ENCODE peak calls at places on chromosomes 7 and 10, in seven cellular contexts. S is neuronal stem cell, Q is H9, D is colonic mucosa, I is fibroblast of lung, V is mesendoderm, X is IMR-90. Y is an unnamed sample. For H3K4me1, the result is how much of the 10 kb centered on the place peaks cover.

GRCh38 chr7:67413670-67414069 is 417.0 kb downstream of the TYW1 start:
- DNase-seq in S (no peak), Q (peak), V (no peak), D (no peak), I (no peak), X (no peak), Y (peak)

GRCh38 chr7:6221340-6222319 is 50.8 kb downstream of the CYTH3 start:
- DNase-seq in I (no peak), V (no peak), Q (no peak), X (peak), D (no peak), S (no peak), Y (no peak)

GRCh38 chr10:110032801-110033723 is 25.3 kb downstream of the ADD3 start:
- DNase-seq in D (no peak), V (no peak), X (no peak), S (no peak), I (peak), Q (no peak), Y (no peak)

GRCh38 chr10:80051993-80052392 is 26.5 kb upstream of the TMEM254 start:
- DNase-seq in D (no peak), I (no peak), V (no peak), X (no peak), S (no peak), Q (no peak), Y (no peak)

GRCh38 chr10:30751678-30752331 is 122.3 kb upstream of the LYZL2 start:
- DNase-seq in S (peak), X (peak), Q (peak), D (peak), I (peak), V (peak), Y (peak)

GRCh38 chr7:3559178-3559765 is 258.2 kb downstream of the SDK1 start:
- DNase-seq in V (no peak), I (peak), S (no peak), D (no peak), X (peak), Q (no peak), Y (no peak)

GRCh38 chr7:150448789-150449147 is 1.7 kb upstream of the GIMAP8 start:
- DNase-seq in I (peak), S (peak), D (peak), X (peak), Q (peak), V (peak), Y (peak)

GRCh38 chr7:26284995-26285632 is 6.5 kb upstream of the SNX10 start:
- DNase-seq in Q (no peak), X (no peak), S (no peak), I (no peak), D (no peak), V (peak), Y (no peak)

GRCh38 chr7:74225400-74225799 is 15.6 kb downstream of the LAT2 start:
- DNase-seq in I (no peak), D (no peak), V (no peak), S (no peak), X (no peak), Q (no peak), Y (no peak)

GRCh38 chr7:138325434-138325833 is 134.6 kb upstream of the TRIM24 start:
- DNase-seq in V (no peak), D (no peak), Q (no peak), I (no peak), S (no peak), X (no peak), Y (no peak)

GRCh38 chr7:145779165-145779564 is 337.4 kb upstream of the CNTNAP2 start:
- DNase-seq in I (peak), V (no peak), S (no peak), X (no peak), D (no peak), Q (no peak), Y (no peak)

GRCh38 chr7:12731214-12731656 is 43.8 kb downstream of the ARL4A start:
- DNase-seq in X (peak), V (peak), S (no peak), Q (peak), I (peak), D (no peak), Y (peak)

GRCh38 chr10:3399756-3400155 is 227.2 kb upstream of the PITRM1 start:
- DNase-seq in X (peak), V (peak), I (no peak), Q (no peak), D (no peak), S (no peak), Y (no peak)

GRCh38 chr10:77877461-77878344 is 48.9 kb downstream of the DLG5 start:
- DNase-seq in V (peak), Q (peak), X (peak), I (peak), S (peak), D (no peak), Y (peak)

GRCh38 chr10:44017483-44018145 is 367.3 kb downstream of the CXCL12 start:
- DNase-seq in D (no peak), Q (no peak), X (no peak), S (no peak), V (no peak), I (no peak), Y (no peak)

GRCh38 chr7:42103456-42103855 is 133.6 kb downstream of the GLI3 start:
- DNase-seq in Q (no peak), S (no peak), D (no peak), V (peak), X (peak), I (no peak), Y (no peak)

GRCh38 chr10:59176241-59177030 is at the start of gene PHYHIPL:
- DNase-seq in Q (peak), X (no peak), V (peak), S (peak), I (no peak), D (no peak), Y (peak)

GRCh38 chr7:100430450-100431285 is 1.0 kb downstream of the MEPCE start:
- DNase-seq in D (peak), I (no peak), X (peak), S (no peak), V (no peak), Q (no peak), Y (peak)

GRCh38 chr10:90352288-90352687 is 505.6 kb downstream of the HTR7 start:
- DNase-seq in X (peak), Q (peak), V (peak), S (no peak), D (no peak), I (peak), Y (peak)

GRCh38 chr7:129845972-129846327 is 106.8 kb downstream of the UBE2H start:
- DNase-seq in X (peak), Q (no peak), V (no peak), I (peak), D (no peak), S (no peak), Y (no peak)

GRCh38 chr7:105905209-105905910 is 29.0 kb upstream of the ATXN7L1 start:
- DNase-seq in S (no peak), D (no peak), Q (peak), V (peak), I (no peak), X (no peak), Y (peak)

GRCh38 chr10:49009231-49009979 is 69.8 kb upstream of the LRRC18 start:
- DNase-seq in D (no peak), I (no peak), Q (no peak), S (no peak), X (no peak), V (no peak), Y (peak)

GRCh38 chr10:26627320-26627719 is 70.2 kb upstream of the PDSS1 start:
- DNase-seq in I (no peak), S (no peak), V (peak), X (no peak), Q (peak), D (no peak), Y (peak)

DNA sequence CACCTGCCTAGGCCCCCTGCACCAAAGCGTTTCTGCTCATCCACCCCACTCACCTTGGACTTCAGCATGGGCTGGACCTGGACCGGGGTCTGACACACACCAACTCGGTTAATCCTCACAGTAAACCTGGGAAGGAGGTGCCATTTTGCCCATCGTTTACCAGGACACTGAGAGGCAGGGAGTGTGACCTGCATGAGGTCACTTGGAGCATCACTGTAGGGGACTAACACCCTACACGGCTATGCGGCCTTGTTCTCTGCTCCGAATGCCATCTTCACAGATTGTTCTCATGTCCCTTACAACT is 33.0 kb downstream of the ANKRD16 start:
- DNase-seq in Q (no peak), I (no peak), V (no peak), S (no peak), D (no peak), X (no peak), Y (peak)
- H3K4me1 ChIP-seq in Q (under half), I (under half), V (under half), S (under half), D (under half), X (under half), Y (under half)

GRCh38 chr10:12668634-12669033 is 319.3 kb downstream of the CAMK1D start:
- DNase-seq in I (no peak), X (no peak), S (no peak), D (no peak), Q (no peak), V (no peak), Y (no peak)
- H3K9ac ChIP-seq in I (no peak), X (no peak), S (no peak), D (no peak), Q (no peak), V (no peak), Y (no peak)

GRCh38 chr7:44637788-44638594 is 31.6 kb downstream of the OGDH start:
- DNase-seq in I (peak), V (no peak), S (no peak), D (peak), X (peak), Q (no peak), Y (peak)
- H3K4me1 ChIP-seq in I (under half), V (under half), S (under half), D (half or more), X (under half), Q (under half), Y (under half)

DNA sequence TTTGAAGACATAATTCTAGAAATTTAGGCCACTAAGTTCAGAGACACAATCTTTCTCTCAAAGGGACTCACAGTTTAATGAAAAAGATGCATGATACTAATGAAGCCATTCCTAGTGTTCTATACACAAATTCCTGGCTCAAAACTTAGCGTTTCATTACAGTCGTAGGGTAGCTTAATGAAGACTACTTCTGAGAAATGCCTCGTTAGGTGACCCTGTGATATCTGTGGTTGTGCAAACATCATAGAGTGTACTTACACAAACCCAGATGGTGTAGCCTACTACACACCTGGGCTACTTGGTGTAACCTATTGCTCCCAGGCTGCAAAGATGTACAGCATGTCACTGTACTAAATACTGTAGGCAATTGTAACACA is 488 bp upstream of the CHCHD3 start:
- DNase-seq in I (no peak), V (no peak), D (no peak), S (no peak), Q (no peak), X (no peak), Y (no peak)
- H3K9ac ChIP-seq in I (no peak), V (no peak), D (no peak), S (no peak), Q (no peak), X (no peak), Y (no peak)

GRCh38 chr7:28626191-28626590 is 213.9 kb downstream of the CREB5 start:
- DNase-seq in Q (no peak), X (no peak), S (no peak), D (no peak), I (no peak), V (no peak), Y (no peak)

GRCh38 chr7:28623863-28624262 is 211.5 kb downstream of the CREB5 start:
- DNase-seq in I (no peak), X (no peak), S (no peak), Q (no peak), D (no peak), V (peak), Y (no peak)

GRCh38 chr7:28627263-28627653 is 214.9 kb downstream of the CREB5 start:
- DNase-seq in D (no peak), X (no peak), Q (no peak), V (no peak), S (no peak), I (peak), Y (no peak)

GRCh38 chr7:28626629-28627262 is 214.4 kb downstream of the CREB5 start:
- DNase-seq in X (peak), I (peak), D (peak), Q (peak), V (peak), S (peak), Y (peak)

DNA sequence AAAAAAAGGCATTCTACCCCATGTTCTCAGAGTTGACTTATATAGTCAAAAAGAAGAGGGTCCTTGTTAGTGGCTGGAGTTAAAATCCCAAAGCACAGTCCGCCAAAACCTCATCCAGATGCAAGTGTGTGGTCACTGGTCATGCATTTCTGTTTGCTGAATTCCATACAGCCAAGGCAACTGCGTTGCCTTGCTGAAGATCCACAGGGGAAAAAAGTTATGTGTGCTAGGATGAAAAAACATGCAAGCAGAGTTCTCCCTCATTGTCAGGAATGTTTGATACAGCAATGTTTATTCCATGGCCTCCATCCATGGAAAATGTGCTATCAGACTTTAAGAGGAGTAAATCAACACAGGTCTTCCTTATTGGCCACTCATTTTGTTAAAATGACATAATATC is 213.1 kb downstream of the CREB5 start:
- DNase-seq in Q (no peak), I (no peak), D (no peak), S (no peak), X (peak), V (no peak), Y (no peak)
- H3K4me1 ChIP-seq in Q (under half), I (under half), D (under half), S (under half), X (under half), V (under half), Y (under half)

GRCh38 chr10:7491230-7491629 is 80.4 kb upstream of the SFMBT2 start:
- DNase-seq in V (no peak), X (no peak), S (no peak), D (no peak), Q (no peak), I (no peak), Y (peak)
- H3K9ac ChIP-seq in V (no peak), X (no peak), S (no peak), D (no peak), Q (no peak), I (no peak), Y (no peak)

DNA sequence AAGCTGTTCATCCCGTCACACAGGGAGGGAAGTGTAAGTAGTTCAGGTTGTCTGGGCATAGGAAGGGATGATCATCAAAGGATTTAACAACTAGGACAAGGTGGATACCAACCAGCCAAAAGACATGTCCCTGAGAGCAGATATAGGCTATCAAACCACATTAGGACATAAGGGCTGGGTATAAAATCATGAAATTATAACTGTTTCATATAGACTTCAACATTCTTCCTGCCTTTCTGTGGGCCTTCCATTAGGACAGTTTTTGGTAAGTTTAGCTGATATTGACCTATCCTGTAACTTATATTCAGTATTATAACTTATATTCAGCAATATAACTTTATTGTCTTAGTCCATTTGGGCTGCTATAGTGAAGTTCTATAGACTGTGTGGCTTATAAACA is 190.9 kb downstream of the PAXIP1 start:
- DNase-seq in X (no peak), Q (no peak), V (no peak), I (no peak), S (no peak), D (no peak), Y (no peak)
- H3K4me1 ChIP-seq in X (under half), Q (under half), V (under half), I (under half), S (under half), D (under half), Y (under half)

DNA sequence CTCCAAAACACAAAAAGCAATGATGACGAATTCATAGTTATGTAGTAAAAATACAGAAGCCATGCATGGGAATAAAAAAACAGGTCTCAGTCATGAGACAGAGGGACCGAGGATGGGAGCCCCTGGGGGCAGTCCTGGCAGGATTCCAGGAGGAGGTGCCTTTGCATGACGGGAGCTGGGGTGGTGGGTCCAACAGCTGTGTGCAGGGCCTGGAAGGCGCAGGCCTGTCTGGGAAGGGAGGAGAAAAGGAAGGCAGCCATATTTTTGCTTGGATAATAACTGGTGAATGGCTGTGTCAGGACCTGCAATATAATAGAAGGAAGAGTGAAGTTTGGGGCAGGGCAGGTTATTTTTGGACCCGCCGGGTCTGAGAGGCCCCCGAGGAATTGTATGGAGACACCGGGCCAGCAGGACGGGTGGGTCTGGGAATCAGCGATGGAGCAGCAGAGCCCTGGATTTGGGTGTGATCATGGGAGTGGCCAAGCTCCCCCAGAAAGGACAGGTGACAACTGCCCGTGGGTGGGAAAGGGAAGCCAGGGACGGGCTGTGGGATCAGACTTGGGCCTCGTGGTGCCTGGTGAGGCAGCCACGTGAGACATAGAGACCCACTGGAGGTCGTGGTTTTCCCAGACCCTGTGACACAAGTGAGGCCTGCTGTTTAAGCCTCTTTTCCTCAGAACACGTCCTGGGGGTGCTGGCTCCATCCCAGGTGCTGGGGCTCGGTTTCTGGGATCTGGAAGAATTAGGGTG is 2.9 kb upstream of the JAKMIP3 start:
- DNase-seq in Q (no peak), S (no peak), X (no peak), V (no peak), D (no peak), I (no peak), Y (no peak)
- H3K9ac ChIP-seq in Q (no peak), S (no peak), X (no peak), V (no peak), D (no peak), I (no peak), Y (no peak)